ENCODE peak calls at places on chromosomes 12 and 14, in seven cellular contexts. C, D, R, X, I, Z and O are unnamed samples.

GRCh38 chr14:89667983-89668382 is 250.9 kb upstream of the FOXN3 start:
- DNase-seq in C (peak), D (no peak), R (no peak), X (peak), I (no peak), Z (no peak), O (no peak)

GRCh38 chr12:89862511-89863331 is 154.1 kb upstream of the ATP2B1 start:
- DNase-seq in C (no peak), D (peak), R (no peak), X (no peak), I (peak), Z (no peak), O (no peak)

GRCh38 chr12:69534389-69534822 is 50.9 kb upstream of the CCT2 start:
- DNase-seq in C (peak), D (peak), R (peak), X (peak), I (no peak), Z (no peak), O (no peak)

GRCh38 chr14:76550534-76550933 is 174.6 kb downstream of the ESRRB start:
- DNase-seq in C (no peak), D (no peak), R (no peak), X (no peak), I (no peak), Z (no peak), O (no peak)

GRCh38 chr14:70303528-70304293 is 55.8 kb downstream of the COX16 start:
- DNase-seq in C (no peak), D (no peak), R (no peak), X (no peak), I (no peak), Z (no peak), O (no peak)

GRCh38 chr14:100085451-100085850 is 20.2 kb downstream of the EVL start:
- DNase-seq in C (no peak), D (no peak), R (no peak), X (no peak), I (no peak), Z (no peak), O (no peak)

GRCh38 chr12:112236386-112236785 is 111.0 kb downstream of the TRAFD1 start:
- DNase-seq in C (no peak), D (no peak), R (no peak), X (no peak), I (no peak), Z (no peak), O (no peak)

GRCh38 chr12:12686472-12686871 is 9.5 kb downstream of the GPR19 start:
- DNase-seq in C (no peak), D (no peak), R (no peak), X (no peak), I (no peak), Z (no peak), O (no peak)

GRCh38 chr12:70543444-70543843 is 93.8 kb downstream of the PTPRB start:
- DNase-seq in C (peak), D (no peak), R (no peak), X (peak), I (no peak), Z (no peak), O (no peak)

GRCh38 chr14:96167224-96168148 is 37.2 kb upstream of the BDKRB2 start:
- DNase-seq in C (peak), D (no peak), R (peak), X (peak), I (no peak), Z (no peak), O (no peak)

GRCh38 chr12:20369164-20370000 is 1.0 kb downstream of the PDE3A start:
- DNase-seq in C (peak), D (peak), R (peak), X (peak), I (no peak), Z (peak), O (peak)

GRCh38 chr12:6735448-6736191 is 11.8 kb downstream of the COPS7A start:
- DNase-seq in C (peak), D (peak), R (peak), X (peak), I (peak), Z (peak), O (peak)

GRCh38 chr14:71089974-71090373 is 182.7 kb downstream of the PCNX1 start:
- DNase-seq in C (peak), D (no peak), R (no peak), X (no peak), I (no peak), Z (no peak), O (no peak)

GRCh38 chr12:42076976-42077375 is 67.7 kb downstream of the GXYLT1 start:
- DNase-seq in C (no peak), D (no peak), R (no peak), X (no peak), I (no peak), Z (no peak), O (no peak)

GRCh38 chr12:84554199-84554723 is 358.3 kb downstream of the SLC6A15 start:
- DNase-seq in C (no peak), D (no peak), R (no peak), X (no peak), I (no peak), Z (no peak), O (no peak)

GRCh38 chr14:100778078-100778927 is 47.6 kb upstream of the MEG3 start:
- DNase-seq in C (no peak), D (no peak), R (no peak), X (no peak), I (no peak), Z (no peak), O (peak)

GRCh38 chr12:5254703-5255102 is 177.2 kb upstream of the NTF3 start:
- DNase-seq in C (peak), D (no peak), R (no peak), X (no peak), I (no peak), Z (no peak), O (peak)

GRCh38 chr12:42140901-42141300 is 3.8 kb downstream of the GXYLT1 start:
- DNase-seq in C (peak), D (no peak), R (no peak), X (peak), I (no peak), Z (no peak), O (no peak)

GRCh38 chr12:87870061-87870460 is 159.1 kb downstream of the C12orf50 start:
- DNase-seq in C (peak), D (no peak), R (no peak), X (no peak), I (no peak), Z (no peak), O (no peak)

GRCh38 chr12:6914246-6914947 is at the start of gene ENO2:
- DNase-seq in C (peak), D (peak), R (peak), X (peak), I (no peak), Z (peak), O (peak)

GRCh38 chr14:75653563-75653962 is 7.1 kb downstream of the ERG28 start:
- DNase-seq in C (no peak), D (no peak), R (no peak), X (no peak), I (no peak), Z (no peak), O (no peak)

GRCh38 chr14:23431486-23431885 is 4.0 kb downstream of the MYH7 start:
- DNase-seq in C (no peak), D (no peak), R (no peak), X (no peak), I (no peak), Z (no peak), O (peak)

GRCh38 chr14:24790196-24790595 is 156.2 kb upstream of the GZMB start:
- DNase-seq in C (no peak), D (no peak), R (no peak), X (no peak), I (no peak), Z (no peak), O (no peak)

GRCh38 chr14:70905316-70905715 is 1.9 kb upstream of the PCNX1 start:
- DNase-seq in C (no peak), D (no peak), R (no peak), X (no peak), I (no peak), Z (peak), O (no peak)